ENCODE peak calls at places on chromosomes 2 and 18, in nine cellular contexts. X is left cardiac atrium, R is GM12865, A is nephron progenitor cell, H is HS-5, M is colonic mucosa, I is transverse colon, P is ACHN, B is choroid plexus epithelial cell. Z is an unnamed sample.

GRCh38 chr2:176789751-176790150 is 422.8 kb upstream of the HNRNPA3 start:
- DNase-seq in X (no peak), R (no peak), A (no peak), H (no peak), M (no peak), I (no peak), P (no peak), B (no peak), Z (no peak)

GRCh38 chr2:17386771-17387170 is 131.5 kb downstream of the RAD51AP2 start:
- DNase-seq in X (no peak), R (no peak), A (no peak), H (no peak), M (no peak), I (no peak), P (no peak), B (no peak), Z (no peak)

GRCh38 chr2:8543412-8544167 is 138.3 kb upstream of the ID2 start:
- DNase-seq in X (peak; percentile 74), R (peak; percentile 96), A (no peak), H (peak; percentile 80), M (peak; percentile 47), I (peak; percentile 68), P (peak; percentile 82), B (peak; percentile 74), Z (no peak)

GRCh38 chr2:224400886-224401632 is 848 bp downstream of the FAM124B start:
- DNase-seq in X (no peak), R (no peak), A (no peak), H (no peak), M (no peak), I (no peak), P (no peak), B (no peak), Z (no peak)

GRCh38 chr2:62198237-62198633 is 2.3 kb downstream of the B3GNT2 start:
- DNase-seq in X (no peak), R (peak; percentile 60), A (no peak), H (no peak), M (no peak), I (no peak), P (no peak), B (no peak), Z (no peak)

GRCh38 chr2:75548036-75548573 is 12.6 kb downstream of the EVA1A start:
- DNase-seq in X (peak; percentile 28), R (peak; percentile 29), A (no peak), H (no peak), M (no peak), I (no peak), P (peak; percentile 35), B (peak; percentile 57), Z (no peak)

GRCh38 chr2:192500550-192501200 is 305.9 kb upstream of the TMEFF2 start:
- DNase-seq in X (no peak), R (no peak), A (no peak), H (peak; percentile 82), M (no peak), I (no peak), P (peak; percentile 90), B (peak; percentile 78), Z (peak; percentile 67)

GRCh38 chr2:214076527-214076926 is 334.3 kb upstream of the VWC2L start:
- DNase-seq in X (no peak), R (no peak), A (no peak), H (no peak), M (no peak), I (no peak), P (peak; percentile 89), B (no peak), Z (no peak)

GRCh38 chr18:23380001-23380550 is 73.0 kb upstream of the RIOK3 start:
- DNase-seq in X (no peak), R (no peak), A (no peak), H (no peak), M (no peak), I (no peak), P (peak; percentile 78), B (peak; percentile 91), Z (no peak)

GRCh38 chr2:209976698-209977385 is 25.6 kb upstream of the RPE start:
- DNase-seq in X (no peak), R (no peak), A (no peak), H (no peak), M (no peak), I (no peak), P (no peak), B (no peak), Z (no peak)

GRCh38 chr2:98664323-98664722 is 55.9 kb downstream of the UNC50 start:
- DNase-seq in X (no peak), R (no peak), A (no peak), H (peak; percentile 84), M (no peak), I (no peak), P (no peak), B (no peak), Z (no peak)

GRCh38 chr2:145715601-145716000 is 1195.7 kb upstream of the ZEB2 start:
- DNase-seq in X (no peak), R (no peak), A (no peak), H (peak; percentile 11), M (no peak), I (no peak), P (no peak), B (no peak), Z (no peak)

GRCh38 chr18:58104071-58104470 is 60.0 kb downstream of the NEDD4L start:
- DNase-seq in X (no peak), R (no peak), A (no peak), H (no peak), M (no peak), I (no peak), P (no peak), B (no peak), Z (no peak)

GRCh38 chr2:184598313-184599053 is at the start of gene ZNF804A:
- DNase-seq in X (peak; percentile 60), R (peak; percentile 60), A (peak; percentile 80), H (peak; percentile 30), M (peak; percentile 27), I (peak; percentile 53), P (peak; percentile 55), B (peak; percentile 45), Z (peak; percentile 68)

GRCh38 chr2:64862623-64863022 is 126.6 kb upstream of the SLC1A4 start:
- DNase-seq in X (no peak), R (no peak), A (no peak), H (no peak), M (no peak), I (no peak), P (no peak), B (no peak), Z (no peak)

GRCh38 chr2:218717262-218717661 is 6.6 kb downstream of the TTLL4 start:
- DNase-seq in X (no peak), R (no peak), A (no peak), H (no peak), M (peak; percentile 20), I (no peak), P (peak; percentile 55), B (peak; percentile 48), Z (peak; percentile 63)

GRCh38 chr2:158724803-158725271 is 70.3 kb upstream of the DAPL1 start:
- DNase-seq in X (no peak), R (no peak), A (no peak), H (peak; percentile 20), M (no peak), I (no peak), P (peak; percentile 70), B (no peak), Z (peak; percentile 42)

GRCh38 chr2:17578466-17578928 is 38.0 kb downstream of the VSNL1 start:
- DNase-seq in X (no peak), R (peak; percentile 74), A (no peak), H (no peak), M (no peak), I (no peak), P (no peak), B (no peak), Z (no peak)

GRCh38 chr2:191836853-191837769 is 9.8 kb downstream of the CAVIN2 start:
- DNase-seq in X (peak; percentile 39), R (peak; percentile 16), A (no peak), H (no peak), M (no peak), I (no peak), P (no peak), B (peak; percentile 70), Z (no peak)

GRCh38 chr2:228725031-228725430 is 543.5 kb upstream of the SPHKAP start:
- DNase-seq in X (no peak), R (no peak), A (no peak), H (no peak), M (no peak), I (no peak), P (no peak), B (no peak), Z (no peak)

GRCh38 chr18:9441061-9441460 is 34.3 kb upstream of the RALBP1 start:
- DNase-seq in X (no peak), R (peak; percentile 9), A (no peak), H (no peak), M (no peak), I (no peak), P (no peak), B (no peak), Z (no peak)

Z was measured in hepatocyte.